ENCODE peak calls at places on chromosomes 7 and 10, in five cellular contexts. B, J, T, G and P are unnamed samples.

GRCh38 chr7:25083201-25083600 is 41.9 kb downstream of the CYCS start:
- DNase-seq in B (no peak), J (no peak), T (no peak), G (no peak), P (no peak)

GRCh38 chr10:110802090-110802489 is 69.6 kb upstream of the PDCD4 start:
- DNase-seq in B (no peak), J (no peak), T (no peak), G (no peak), P (peak)

GRCh38 chr7:98251251-98251843 is 685 bp downstream of the TECPR1 start:
- DNase-seq in B (peak), J (no peak), T (no peak), G (no peak), P (no peak)

GRCh38 chr7:130401531-130401930 is 21.2 kb downstream of the CPA1 start:
- DNase-seq in B (no peak), J (no peak), T (no peak), G (no peak), P (no peak)

GRCh38 chr7:92567460-92567859 is 22.7 kb downstream of the FAM133B start:
- DNase-seq in B (no peak), J (no peak), T (no peak), G (no peak), P (no peak)

GRCh38 chr10:101687088-101687487 is 7.9 kb downstream of the FBXW4 start:
- DNase-seq in B (no peak), J (no peak), T (no peak), G (no peak), P (peak)

GRCh38 chr10:132225849-132226205 is 39.1 kb downstream of the DPYSL4 start:
- DNase-seq in B (no peak), J (no peak), T (no peak), G (no peak), P (no peak)

GRCh38 chr10:31905586-31905985 is 23.0 kb downstream of the ARHGAP12 start:
- DNase-seq in B (no peak), J (no peak), T (no peak), G (no peak), P (no peak)

GRCh38 chr10:72783290-72783689 is 91.3 kb downstream of the MCU start:
- DNase-seq in B (no peak), J (no peak), T (no peak), G (no peak), P (no peak)

GRCh38 chr10:122981066-122981464 is 864 bp downstream of the PSTK start:
- DNase-seq in B (no peak), J (peak), T (peak), G (no peak), P (peak)

GRCh38 chr7:78609281-78609680 is 810.7 kb downstream of the PHTF2 start:
- DNase-seq in B (no peak), J (no peak), T (no peak), G (no peak), P (no peak)

GRCh38 chr10:3476186-3476585 is 303.6 kb upstream of the PITRM1 start:
- DNase-seq in B (no peak), J (no peak), T (no peak), G (no peak), P (no peak)

GRCh38 chr7:32502656-32503189 is 7.4 kb downstream of the AVL9 start:
- DNase-seq in B (no peak), J (no peak), T (no peak), G (no peak), P (no peak)

GRCh38 chr10:114172776-114173555 is 1.0 kb downstream of the CCDC186 start:
- DNase-seq in B (no peak), J (no peak), T (no peak), G (no peak), P (no peak)